ENCODE peak calls at places on chromosomes 1 and 21, in ten cellular contexts. One of them, this sample, is unnamed.

GRCh38 chr1:48294656-48295055 is 72.1 kb downstream of the SLC5A9 start:
- DNase-seq in heart left ventricle: no peak
- DNase-seq in progenitor cell of endocrine pancreas: no peak
- DNase-seq in Peyer's patch: no peak
- DNase-seq in SK-N-SH: no peak
- DNase-seq in AG10803: no peak
- DNase-seq in thoracic aorta: no peak
- DNase-seq in fibroblast of mammary gland: peak; percentile 2
- DNase-seq in astrocyte of the spinal cord: no peak
- DNase-seq in B cell: no peak
- DNase-seq in this sample: no peak

GRCh38 chr21:41900401-41900800 is 21.3 kb upstream of the PRDM15 start:
- DNase-seq in heart left ventricle: no peak
- DNase-seq in AG10803: no peak
- DNase-seq in fibroblast of mammary gland: no peak
- DNase-seq in SK-N-SH: no peak
- DNase-seq in B cell: no peak
- DNase-seq in thoracic aorta: no peak
- DNase-seq in astrocyte of the spinal cord: no peak
- DNase-seq in Peyer's patch: no peak
- DNase-seq in progenitor cell of endocrine pancreas: no peak
- DNase-seq in this sample: no peak

GRCh38 chr1:194774535-194774934 is 1588.1 kb upstream of the B3GALT2 start:
- DNase-seq in astrocyte of the spinal cord: no peak
- DNase-seq in fibroblast of mammary gland: no peak
- DNase-seq in B cell: no peak
- DNase-seq in thoracic aorta: no peak
- DNase-seq in SK-N-SH: no peak
- DNase-seq in Peyer's patch: no peak
- DNase-seq in AG10803: no peak
- DNase-seq in progenitor cell of endocrine pancreas: no peak
- DNase-seq in heart left ventricle: no peak
- DNase-seq in this sample: no peak

GRCh38 chr1:110058591-110058990 is 11.9 kb downstream of the ALX3 start:
- DNase-seq in astrocyte of the spinal cord: no peak
- DNase-seq in B cell: no peak
- DNase-seq in thoracic aorta: no peak
- DNase-seq in Peyer's patch: no peak
- DNase-seq in fibroblast of mammary gland: no peak
- DNase-seq in heart left ventricle: no peak
- DNase-seq in SK-N-SH: no peak
- DNase-seq in progenitor cell of endocrine pancreas: no peak
- DNase-seq in AG10803: no peak
- DNase-seq in this sample: no peak

GRCh38 chr1:235923466-235924008 is 56.8 kb upstream of the LYST start:
- DNase-seq in fibroblast of mammary gland: peak; percentile 66
- DNase-seq in thoracic aorta: no peak
- DNase-seq in progenitor cell of endocrine pancreas: no peak
- DNase-seq in SK-N-SH: no peak
- DNase-seq in Peyer's patch: no peak
- DNase-seq in astrocyte of the spinal cord: peak; percentile 43
- DNase-seq in heart left ventricle: no peak
- DNase-seq in AG10803: no peak
- DNase-seq in B cell: peak; percentile 66
- DNase-seq in this sample: no peak

GRCh38 chr21:37642493-37642892 is 273.8 kb downstream of the KCNJ6 start:
- DNase-seq in astrocyte of the spinal cord: no peak
- DNase-seq in progenitor cell of endocrine pancreas: no peak
- DNase-seq in SK-N-SH: no peak
- DNase-seq in B cell: no peak
- DNase-seq in fibroblast of mammary gland: no peak
- DNase-seq in Peyer's patch: no peak
- DNase-seq in heart left ventricle: no peak
- DNase-seq in AG10803: no peak
- DNase-seq in thoracic aorta: no peak
- DNase-seq in this sample: no peak

GRCh38 chr1:8598783-8599182 is 218.7 kb downstream of the RERE start:
- DNase-seq in Peyer's patch: no peak
- DNase-seq in SK-N-SH: peak; percentile 21
- DNase-seq in astrocyte of the spinal cord: peak; percentile 13
- DNase-seq in B cell: no peak
- DNase-seq in progenitor cell of endocrine pancreas: no peak
- DNase-seq in fibroblast of mammary gland: no peak
- DNase-seq in AG10803: no peak
- DNase-seq in heart left ventricle: no peak
- DNase-seq in thoracic aorta: no peak
- DNase-seq in this sample: no peak

GRCh38 chr1:95916616-95917015 is 682.6 kb downstream of the RWDD3 start:
- DNase-seq in Peyer's patch: no peak
- DNase-seq in heart left ventricle: no peak
- DNase-seq in SK-N-SH: no peak
- DNase-seq in fibroblast of mammary gland: peak; percentile 28
- DNase-seq in progenitor cell of endocrine pancreas: no peak
- DNase-seq in B cell: no peak
- DNase-seq in thoracic aorta: no peak
- DNase-seq in astrocyte of the spinal cord: peak; percentile 8
- DNase-seq in AG10803: peak; percentile 13
- DNase-seq in this sample: no peak

GRCh38 chr1:158509471-158510161 is 37.6 kb downstream of the OR10R2 start:
- DNase-seq in progenitor cell of endocrine pancreas: no peak
- DNase-seq in AG10803: no peak
- DNase-seq in SK-N-SH: no peak
- DNase-seq in Peyer's patch: no peak
- DNase-seq in astrocyte of the spinal cord: peak; percentile 3
- DNase-seq in heart left ventricle: no peak
- DNase-seq in fibroblast of mammary gland: no peak
- DNase-seq in thoracic aorta: no peak
- DNase-seq in B cell: no peak
- DNase-seq in this sample: no peak

GRCh38 chr21:34782666-34783365 is 114.0 kb downstream of the CLIC6 start:
- DNase-seq in Peyer's patch: no peak
- DNase-seq in B cell: no peak
- DNase-seq in SK-N-SH: no peak
- DNase-seq in thoracic aorta: no peak
- DNase-seq in progenitor cell of endocrine pancreas: no peak
- DNase-seq in heart left ventricle: no peak
- DNase-seq in fibroblast of mammary gland: peak; percentile 64
- DNase-seq in AG10803: no peak
- DNase-seq in astrocyte of the spinal cord: no peak
- DNase-seq in this sample: no peak

GRCh38 chr1:220044683-220045355 is 1.5 kb downstream of the EPRS1 start:
- DNase-seq in heart left ventricle: no peak
- DNase-seq in progenitor cell of endocrine pancreas: no peak
- DNase-seq in Peyer's patch: no peak
- DNase-seq in AG10803: peak; percentile 5
- DNase-seq in B cell: no peak
- DNase-seq in SK-N-SH: no peak
- DNase-seq in thoracic aorta: no peak
- DNase-seq in astrocyte of the spinal cord: peak; percentile 8
- DNase-seq in fibroblast of mammary gland: no peak
- DNase-seq in this sample: no peak

GRCh38 chr1:229159668-229160544 is 111.0 kb upstream of the RAB4A start:
- DNase-seq in SK-N-SH: no peak
- DNase-seq in astrocyte of the spinal cord: no peak
- DNase-seq in heart left ventricle: no peak
- DNase-seq in Peyer's patch: no peak
- DNase-seq in B cell: no peak
- DNase-seq in AG10803: no peak
- DNase-seq in progenitor cell of endocrine pancreas: no peak
- DNase-seq in fibroblast of mammary gland: no peak
- DNase-seq in thoracic aorta: no peak
- DNase-seq in this sample: no peak

GRCh38 chr1:225435957-225436392 is 8.1 kb upstream of the LBR start:
- DNase-seq in Peyer's patch: no peak
- DNase-seq in AG10803: no peak
- DNase-seq in thoracic aorta: no peak
- DNase-seq in astrocyte of the spinal cord: no peak
- DNase-seq in SK-N-SH: no peak
- DNase-seq in B cell: peak; percentile 65
- DNase-seq in progenitor cell of endocrine pancreas: no peak
- DNase-seq in heart left ventricle: no peak
- DNase-seq in fibroblast of mammary gland: no peak
- DNase-seq in this sample: no peak

GRCh38 chr1:53413175-53414001 is 45.8 kb upstream of the DMRTB1 start:
- DNase-seq in astrocyte of the spinal cord: peak; percentile 89
- DNase-seq in heart left ventricle: no peak
- DNase-seq in SK-N-SH: no peak
- DNase-seq in Peyer's patch: no peak
- DNase-seq in B cell: no peak
- DNase-seq in fibroblast of mammary gland: peak; percentile 76
- DNase-seq in AG10803: peak; percentile 51
- DNase-seq in thoracic aorta: no peak
- DNase-seq in progenitor cell of endocrine pancreas: no peak
- DNase-seq in this sample: peak; percentile 54

GRCh38 chr1:78227705-78228260 is 182.0 kb downstream of the GIPC2 start:
- DNase-seq in thoracic aorta: no peak
- DNase-seq in SK-N-SH: no peak
- DNase-seq in heart left ventricle: no peak
- DNase-seq in fibroblast of mammary gland: no peak
- DNase-seq in progenitor cell of endocrine pancreas: no peak
- DNase-seq in Peyer's patch: no peak
- DNase-seq in astrocyte of the spinal cord: no peak
- DNase-seq in AG10803: no peak
- DNase-seq in B cell: no peak
- DNase-seq in this sample: no peak

GRCh38 chr1:44108241-44108640 is 10.4 kb upstream of the KLF17 start:
- DNase-seq in Peyer's patch: no peak
- DNase-seq in astrocyte of the spinal cord: peak; percentile 51
- DNase-seq in progenitor cell of endocrine pancreas: no peak
- DNase-seq in B cell: no peak
- DNase-seq in heart left ventricle: no peak
- DNase-seq in thoracic aorta: no peak
- DNase-seq in fibroblast of mammary gland: peak; percentile 83
- DNase-seq in SK-N-SH: no peak
- DNase-seq in AG10803: peak; percentile 53
- DNase-seq in this sample: no peak

GRCh38 chr21:35163381-35163780 is 114.3 kb upstream of the RUNX1 start:
- DNase-seq in Peyer's patch: no peak
- DNase-seq in B cell: no peak
- DNase-seq in heart left ventricle: no peak
- DNase-seq in astrocyte of the spinal cord: peak; percentile 28
- DNase-seq in AG10803: peak; percentile 81
- DNase-seq in thoracic aorta: no peak
- DNase-seq in fibroblast of mammary gland: peak; percentile 60
- DNase-seq in SK-N-SH: no peak
- DNase-seq in progenitor cell of endocrine pancreas: no peak
- DNase-seq in this sample: no peak

GRCh38 chr1:33433509-33434362 is 2.8 kb upstream of the PHC2 start:
- DNase-seq in thoracic aorta: peak; percentile 20
- DNase-seq in heart left ventricle: peak; percentile 32
- DNase-seq in progenitor cell of endocrine pancreas: no peak
- DNase-seq in astrocyte of the spinal cord: peak; percentile 97
- DNase-seq in fibroblast of mammary gland: peak; percentile 100
- DNase-seq in SK-N-SH: no peak
- DNase-seq in Peyer's patch: no peak
- DNase-seq in AG10803: peak; percentile 100
- DNase-seq in B cell: no peak
- DNase-seq in this sample: no peak

GRCh38 chr1:169835647-169836046 is 40.9 kb upstream of the METTL18 start:
- DNase-seq in Peyer's patch: no peak
- DNase-seq in heart left ventricle: no peak
- DNase-seq in thoracic aorta: no peak
- DNase-seq in B cell: no peak
- DNase-seq in SK-N-SH: no peak
- DNase-seq in progenitor cell of endocrine pancreas: no peak
- DNase-seq in AG10803: no peak
- DNase-seq in astrocyte of the spinal cord: no peak
- DNase-seq in fibroblast of mammary gland: no peak
- DNase-seq in this sample: no peak
- TF ChIP-seq CTCF in Peyer's patch: no peak
- TF ChIP-seq CTCF in heart left ventricle: no peak
- TF ChIP-seq CTCF in thoracic aorta: no peak
- TF ChIP-seq CTCF in B cell: no peak
- TF ChIP-seq CTCF in SK-N-SH: no peak
- TF ChIP-seq CTCF in progenitor cell of endocrine pancreas: no peak
- TF ChIP-seq CTCF in AG10803: no peak
- TF ChIP-seq CTCF in astrocyte of the spinal cord: no peak
- TF ChIP-seq CTCF in fibroblast of mammary gland: no peak
- TF ChIP-seq CTCF in this sample: no peak

DNA sequence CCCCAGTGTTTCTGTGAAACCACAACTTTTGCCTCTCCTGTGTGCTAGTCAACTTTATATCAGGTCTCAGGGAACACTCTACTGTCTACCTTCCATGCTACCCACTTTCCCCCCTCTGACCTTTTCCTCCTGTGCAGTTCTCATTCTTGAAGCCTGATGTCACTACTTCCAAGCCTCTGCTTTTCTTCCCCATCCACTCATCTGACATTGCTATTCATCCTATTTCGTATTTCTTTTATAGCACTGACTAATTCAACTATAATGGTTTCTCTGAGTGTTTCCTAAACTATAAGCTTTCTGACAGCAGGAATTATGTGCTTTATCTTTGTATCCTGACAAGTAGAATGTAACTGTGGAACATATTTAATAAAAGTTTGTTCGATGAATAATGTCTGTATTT is 18.2 kb upstream of the DPH5 start:
- DNase-seq in SK-N-SH: no peak
- DNase-seq in thoracic aorta: no peak
- DNase-seq in heart left ventricle: no peak
- DNase-seq in B cell: no peak
- DNase-seq in astrocyte of the spinal cord: peak; percentile 50
- DNase-seq in progenitor cell of endocrine pancreas: no peak
- DNase-seq in AG10803: peak; percentile 53
- DNase-seq in fibroblast of mammary gland: peak; percentile 51
- DNase-seq in Peyer's patch: no peak
- DNase-seq in this sample: no peak
- TF ChIP-seq CTCF in SK-N-SH: peak; percentile 46
- TF ChIP-seq CTCF in thoracic aorta: no peak
- TF ChIP-seq CTCF in heart left ventricle: no peak
- TF ChIP-seq CTCF in B cell: no peak
- TF ChIP-seq CTCF in astrocyte of the spinal cord: peak; percentile 9
- TF ChIP-seq CTCF in progenitor cell of endocrine pancreas: no peak
- TF ChIP-seq CTCF in AG10803: peak; percentile 41
- TF ChIP-seq CTCF in fibroblast of mammary gland: no peak
- TF ChIP-seq CTCF in Peyer's patch: no peak
- TF ChIP-seq CTCF in this sample: no peak

DNA sequence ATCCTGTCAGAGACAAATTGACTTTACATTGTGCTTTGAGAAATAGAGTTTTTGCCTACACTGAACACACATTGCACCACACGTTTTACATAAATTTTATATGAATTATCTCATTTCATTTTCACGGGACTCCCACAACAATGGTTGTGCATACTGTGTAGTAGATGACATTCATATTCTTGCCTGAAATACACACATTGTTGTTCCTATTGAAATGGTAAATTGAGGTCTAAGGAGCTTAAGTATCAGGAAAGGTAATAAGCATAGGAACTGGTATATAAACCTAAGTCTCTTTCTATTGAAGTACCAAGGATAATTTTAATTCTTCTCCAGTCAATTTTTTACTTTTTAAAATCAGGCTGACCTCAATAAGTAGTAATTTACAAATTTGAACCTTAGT is 473.7 kb upstream of the DEPDC1 start:
- DNase-seq in thoracic aorta: no peak
- DNase-seq in progenitor cell of endocrine pancreas: no peak
- DNase-seq in SK-N-SH: no peak
- DNase-seq in heart left ventricle: no peak
- DNase-seq in AG10803: no peak
- DNase-seq in fibroblast of mammary gland: no peak
- DNase-seq in Peyer's patch: no peak
- DNase-seq in astrocyte of the spinal cord: no peak
- DNase-seq in B cell: no peak
- DNase-seq in this sample: no peak
- TF ChIP-seq CTCF in thoracic aorta: no peak
- TF ChIP-seq CTCF in progenitor cell of endocrine pancreas: no peak
- TF ChIP-seq CTCF in SK-N-SH: no peak
- TF ChIP-seq CTCF in heart left ventricle: no peak
- TF ChIP-seq CTCF in AG10803: no peak
- TF ChIP-seq CTCF in fibroblast of mammary gland: no peak
- TF ChIP-seq CTCF in Peyer's patch: no peak
- TF ChIP-seq CTCF in astrocyte of the spinal cord: no peak
- TF ChIP-seq CTCF in B cell: no peak
- TF ChIP-seq CTCF in this sample: no peak

GRCh38 chr1:199545780-199546179 is 481.7 kb upstream of the NR5A2 start:
- DNase-seq in AG10803: no peak
- DNase-seq in fibroblast of mammary gland: peak; percentile 8
- DNase-seq in progenitor cell of endocrine pancreas: no peak
- DNase-seq in thoracic aorta: no peak
- DNase-seq in B cell: no peak
- DNase-seq in heart left ventricle: no peak
- DNase-seq in Peyer's patch: no peak
- DNase-seq in astrocyte of the spinal cord: no peak
- DNase-seq in SK-N-SH: no peak
- DNase-seq in this sample: no peak
- TF ChIP-seq CTCF in AG10803: peak; percentile 23
- TF ChIP-seq CTCF in fibroblast of mammary gland: no peak
- TF ChIP-seq CTCF in progenitor cell of endocrine pancreas: peak; percentile 20
- TF ChIP-seq CTCF in thoracic aorta: no peak
- TF ChIP-seq CTCF in B cell: no peak
- TF ChIP-seq CTCF in heart left ventricle: no peak
- TF ChIP-seq CTCF in Peyer's patch: peak; percentile 31
- TF ChIP-seq CTCF in astrocyte of the spinal cord: peak; percentile 28
- TF ChIP-seq CTCF in SK-N-SH: peak; percentile 18
- TF ChIP-seq CTCF in this sample: no peak